ENCODE peak calls at places on chromosomes 11 and 22, in eight cellular contexts. One of them, this sample, is unnamed.

GRCh38 chr11:77083553-77084245 is 16.9 kb downstream of the CAPN5 start:
- DNase-seq in stimulated activated CD4-positive, alpha-beta T cell treated with anti-CD3 and anti-CD28 coated beads, Interleukin-4, amount 100 ng/mL, for 1 hour: no peak
- DNase-seq in GM13977: no peak
- DNase-seq in NCI-H460: no peak
- DNase-seq in EL: no peak
- DNase-seq in HFF-Myc: no peak
- DNase-seq in activated CD4-positive, alpha-beta T cell treated with anti-CD3 and anti-CD28 coated beads, Interleukin-2, amount 50 U/mL, for 24 hours: no peak
- DNase-seq in NCI-H146: no peak
- DNase-seq in this sample: no peak

GRCh38 chr11:108593214-108593909 is at the start of gene EXPH5:
- DNase-seq in stimulated activated CD4-positive, alpha-beta T cell treated with anti-CD3 and anti-CD28 coated beads, Interleukin-4, amount 100 ng/mL, for 1 hour: peak; percentile 85
- DNase-seq in GM13977: peak; percentile 92
- DNase-seq in NCI-H460: peak; percentile 62
- DNase-seq in EL: peak; percentile 82
- DNase-seq in HFF-Myc: peak; percentile 36
- DNase-seq in activated CD4-positive, alpha-beta T cell treated with anti-CD3 and anti-CD28 coated beads, Interleukin-2, amount 50 U/mL, for 24 hours: peak; percentile 83
- DNase-seq in NCI-H146: peak; percentile 98
- DNase-seq in this sample: peak; percentile 76

GRCh38 chr11:97683733-97684132 is 1293.9 kb downstream of the JRKL start:
- DNase-seq in stimulated activated CD4-positive, alpha-beta T cell treated with anti-CD3 and anti-CD28 coated beads, Interleukin-4, amount 100 ng/mL, for 1 hour: no peak
- DNase-seq in GM13977: no peak
- DNase-seq in NCI-H460: no peak
- DNase-seq in EL: no peak
- DNase-seq in HFF-Myc: no peak
- DNase-seq in activated CD4-positive, alpha-beta T cell treated with anti-CD3 and anti-CD28 coated beads, Interleukin-2, amount 50 U/mL, for 24 hours: no peak
- DNase-seq in NCI-H146: no peak
- DNase-seq in this sample: peak; percentile 4

GRCh38 chr22:19874307-19875060 is 19.8 kb upstream of the GNB1L start:
- DNase-seq in stimulated activated CD4-positive, alpha-beta T cell treated with anti-CD3 and anti-CD28 coated beads, Interleukin-4, amount 100 ng/mL, for 1 hour: peak; percentile 42
- DNase-seq in GM13977: no peak
- DNase-seq in NCI-H460: no peak
- DNase-seq in EL: no peak
- DNase-seq in HFF-Myc: no peak
- DNase-seq in activated CD4-positive, alpha-beta T cell treated with anti-CD3 and anti-CD28 coated beads, Interleukin-2, amount 50 U/mL, for 24 hours: no peak
- DNase-seq in NCI-H146: no peak
- DNase-seq in this sample: no peak

GRCh38 chr22:49056301-49056700 is 771.4 kb downstream of the BRD1 start:
- DNase-seq in stimulated activated CD4-positive, alpha-beta T cell treated with anti-CD3 and anti-CD28 coated beads, Interleukin-4, amount 100 ng/mL, for 1 hour: no peak
- DNase-seq in GM13977: no peak
- DNase-seq in NCI-H460: no peak
- DNase-seq in EL: no peak
- DNase-seq in HFF-Myc: no peak
- DNase-seq in activated CD4-positive, alpha-beta T cell treated with anti-CD3 and anti-CD28 coated beads, Interleukin-2, amount 50 U/mL, for 24 hours: no peak
- DNase-seq in NCI-H146: no peak
- DNase-seq in this sample: no peak

GRCh38 chr11:9030601-9031000 is 26.8 kb upstream of the NRIP3 start:
- DNase-seq in stimulated activated CD4-positive, alpha-beta T cell treated with anti-CD3 and anti-CD28 coated beads, Interleukin-4, amount 100 ng/mL, for 1 hour: no peak
- DNase-seq in GM13977: no peak
- DNase-seq in NCI-H460: no peak
- DNase-seq in EL: no peak
- DNase-seq in HFF-Myc: no peak
- DNase-seq in activated CD4-positive, alpha-beta T cell treated with anti-CD3 and anti-CD28 coated beads, Interleukin-2, amount 50 U/mL, for 24 hours: no peak
- DNase-seq in NCI-H146: no peak
- DNase-seq in this sample: no peak

GRCh38 chr11:113435190-113435968 is 39.8 kb downstream of the DRD2 start:
- DNase-seq in stimulated activated CD4-positive, alpha-beta T cell treated with anti-CD3 and anti-CD28 coated beads, Interleukin-4, amount 100 ng/mL, for 1 hour: no peak
- DNase-seq in GM13977: no peak
- DNase-seq in NCI-H460: no peak
- DNase-seq in EL: no peak
- DNase-seq in HFF-Myc: no peak
- DNase-seq in activated CD4-positive, alpha-beta T cell treated with anti-CD3 and anti-CD28 coated beads, Interleukin-2, amount 50 U/mL, for 24 hours: no peak
- DNase-seq in NCI-H146: no peak
- DNase-seq in this sample: no peak

GRCh38 chr22:22982616-22983015 is 87.7 kb upstream of the GNAZ start:
- DNase-seq in stimulated activated CD4-positive, alpha-beta T cell treated with anti-CD3 and anti-CD28 coated beads, Interleukin-4, amount 100 ng/mL, for 1 hour: no peak
- DNase-seq in GM13977: no peak
- DNase-seq in NCI-H460: no peak
- DNase-seq in EL: no peak
- DNase-seq in HFF-Myc: no peak
- DNase-seq in activated CD4-positive, alpha-beta T cell treated with anti-CD3 and anti-CD28 coated beads, Interleukin-2, amount 50 U/mL, for 24 hours: no peak
- DNase-seq in NCI-H146: no peak
- DNase-seq in this sample: no peak

GRCh38 chr11:57776101-57776511 is 14.5 kb downstream of the CTNND1 start:
- DNase-seq in stimulated activated CD4-positive, alpha-beta T cell treated with anti-CD3 and anti-CD28 coated beads, Interleukin-4, amount 100 ng/mL, for 1 hour: no peak
- DNase-seq in GM13977: no peak
- DNase-seq in NCI-H460: no peak
- DNase-seq in EL: peak; percentile 67
- DNase-seq in HFF-Myc: no peak
- DNase-seq in activated CD4-positive, alpha-beta T cell treated with anti-CD3 and anti-CD28 coated beads, Interleukin-2, amount 50 U/mL, for 24 hours: no peak
- DNase-seq in NCI-H146: no peak
- DNase-seq in this sample: no peak

GRCh38 chr11:108983621-108984020 is 318.8 kb downstream of the DDX10 start:
- DNase-seq in stimulated activated CD4-positive, alpha-beta T cell treated with anti-CD3 and anti-CD28 coated beads, Interleukin-4, amount 100 ng/mL, for 1 hour: no peak
- DNase-seq in GM13977: no peak
- DNase-seq in NCI-H460: no peak
- DNase-seq in EL: peak; percentile 35
- DNase-seq in HFF-Myc: no peak
- DNase-seq in activated CD4-positive, alpha-beta T cell treated with anti-CD3 and anti-CD28 coated beads, Interleukin-2, amount 50 U/mL, for 24 hours: no peak
- DNase-seq in NCI-H146: no peak
- DNase-seq in this sample: no peak

GRCh38 chr11:122780296-122780949 is 57.9 kb upstream of the CRTAM start:
- DNase-seq in stimulated activated CD4-positive, alpha-beta T cell treated with anti-CD3 and anti-CD28 coated beads, Interleukin-4, amount 100 ng/mL, for 1 hour: no peak
- DNase-seq in GM13977: no peak
- DNase-seq in NCI-H460: no peak
- DNase-seq in EL: no peak
- DNase-seq in HFF-Myc: no peak
- DNase-seq in activated CD4-positive, alpha-beta T cell treated with anti-CD3 and anti-CD28 coated beads, Interleukin-2, amount 50 U/mL, for 24 hours: no peak
- DNase-seq in NCI-H146: no peak
- DNase-seq in this sample: no peak

GRCh38 chr22:37253164-37253660 is 9.1 kb upstream of the RAC2 start:
- DNase-seq in stimulated activated CD4-positive, alpha-beta T cell treated with anti-CD3 and anti-CD28 coated beads, Interleukin-4, amount 100 ng/mL, for 1 hour: no peak
- DNase-seq in GM13977: no peak
- DNase-seq in NCI-H460: no peak
- DNase-seq in EL: peak; percentile 34
- DNase-seq in HFF-Myc: no peak
- DNase-seq in activated CD4-positive, alpha-beta T cell treated with anti-CD3 and anti-CD28 coated beads, Interleukin-2, amount 50 U/mL, for 24 hours: no peak
- DNase-seq in NCI-H146: no peak
- DNase-seq in this sample: no peak

GRCh38 chr11:44243633-44244343 is 66.2 kb downstream of the ALX4 start:
- DNase-seq in stimulated activated CD4-positive, alpha-beta T cell treated with anti-CD3 and anti-CD28 coated beads, Interleukin-4, amount 100 ng/mL, for 1 hour: no peak
- DNase-seq in GM13977: no peak
- DNase-seq in NCI-H460: peak; percentile 11
- DNase-seq in EL: peak; percentile 80
- DNase-seq in HFF-Myc: no peak
- DNase-seq in activated CD4-positive, alpha-beta T cell treated with anti-CD3 and anti-CD28 coated beads, Interleukin-2, amount 50 U/mL, for 24 hours: no peak
- DNase-seq in NCI-H146: no peak
- DNase-seq in this sample: peak; percentile 53

GRCh38 chr11:110159491-110159890 is 66.3 kb downstream of the ZC3H12C start:
- DNase-seq in stimulated activated CD4-positive, alpha-beta T cell treated with anti-CD3 and anti-CD28 coated beads, Interleukin-4, amount 100 ng/mL, for 1 hour: no peak
- DNase-seq in GM13977: no peak
- DNase-seq in NCI-H460: no peak
- DNase-seq in EL: no peak
- DNase-seq in HFF-Myc: no peak
- DNase-seq in activated CD4-positive, alpha-beta T cell treated with anti-CD3 and anti-CD28 coated beads, Interleukin-2, amount 50 U/mL, for 24 hours: no peak
- DNase-seq in NCI-H146: no peak
- DNase-seq in this sample: no peak

GRCh38 chr11:107538239-107538638 is 27.3 kb downstream of the ALKBH8 start:
- DNase-seq in stimulated activated CD4-positive, alpha-beta T cell treated with anti-CD3 and anti-CD28 coated beads, Interleukin-4, amount 100 ng/mL, for 1 hour: no peak
- DNase-seq in GM13977: no peak
- DNase-seq in NCI-H460: no peak
- DNase-seq in EL: no peak
- DNase-seq in HFF-Myc: no peak
- DNase-seq in activated CD4-positive, alpha-beta T cell treated with anti-CD3 and anti-CD28 coated beads, Interleukin-2, amount 50 U/mL, for 24 hours: no peak
- DNase-seq in NCI-H146: peak; percentile 7
- DNase-seq in this sample: no peak

GRCh38 chr11:26828291-26828690 is 106.4 kb upstream of the SLC5A12 start:
- DNase-seq in stimulated activated CD4-positive, alpha-beta T cell treated with anti-CD3 and anti-CD28 coated beads, Interleukin-4, amount 100 ng/mL, for 1 hour: no peak
- DNase-seq in GM13977: no peak
- DNase-seq in NCI-H460: no peak
- DNase-seq in EL: no peak
- DNase-seq in HFF-Myc: no peak
- DNase-seq in activated CD4-positive, alpha-beta T cell treated with anti-CD3 and anti-CD28 coated beads, Interleukin-2, amount 50 U/mL, for 24 hours: no peak
- DNase-seq in NCI-H146: no peak
- DNase-seq in this sample: no peak

GRCh38 chr22:24390576-24390975 is 36.8 kb upstream of the ADORA2A start:
- DNase-seq in stimulated activated CD4-positive, alpha-beta T cell treated with anti-CD3 and anti-CD28 coated beads, Interleukin-4, amount 100 ng/mL, for 1 hour: no peak
- DNase-seq in GM13977: no peak
- DNase-seq in NCI-H460: no peak
- DNase-seq in EL: no peak
- DNase-seq in HFF-Myc: no peak
- DNase-seq in activated CD4-positive, alpha-beta T cell treated with anti-CD3 and anti-CD28 coated beads, Interleukin-2, amount 50 U/mL, for 24 hours: no peak
- DNase-seq in NCI-H146: no peak
- DNase-seq in this sample: no peak

GRCh38 chr22:26477341-26477731 is 6.2 kb downstream of the HPS4 start:
- DNase-seq in stimulated activated CD4-positive, alpha-beta T cell treated with anti-CD3 and anti-CD28 coated beads, Interleukin-4, amount 100 ng/mL, for 1 hour: no peak
- DNase-seq in GM13977: no peak
- DNase-seq in NCI-H460: no peak
- DNase-seq in EL: no peak
- DNase-seq in HFF-Myc: no peak
- DNase-seq in activated CD4-positive, alpha-beta T cell treated with anti-CD3 and anti-CD28 coated beads, Interleukin-2, amount 50 U/mL, for 24 hours: no peak
- DNase-seq in NCI-H146: no peak
- DNase-seq in this sample: no peak

GRCh38 chr11:116428638-116428975 is 344.2 kb downstream of the BUD13 start:
- DNase-seq in stimulated activated CD4-positive, alpha-beta T cell treated with anti-CD3 and anti-CD28 coated beads, Interleukin-4, amount 100 ng/mL, for 1 hour: no peak
- DNase-seq in GM13977: no peak
- DNase-seq in NCI-H460: no peak
- DNase-seq in EL: no peak
- DNase-seq in HFF-Myc: no peak
- DNase-seq in activated CD4-positive, alpha-beta T cell treated with anti-CD3 and anti-CD28 coated beads, Interleukin-2, amount 50 U/mL, for 24 hours: no peak
- DNase-seq in NCI-H146: no peak
- DNase-seq in this sample: no peak

GRCh38 chr11:72585762-72586590 is 88.2 kb downstream of the PDE2A start:
- DNase-seq in stimulated activated CD4-positive, alpha-beta T cell treated with anti-CD3 and anti-CD28 coated beads, Interleukin-4, amount 100 ng/mL, for 1 hour: peak; percentile 51
- DNase-seq in GM13977: peak; percentile 93
- DNase-seq in NCI-H460: peak; percentile 39
- DNase-seq in EL: peak; percentile 59
- DNase-seq in HFF-Myc: peak; percentile 37
- DNase-seq in activated CD4-positive, alpha-beta T cell treated with anti-CD3 and anti-CD28 coated beads, Interleukin-2, amount 50 U/mL, for 24 hours: peak; percentile 47
- DNase-seq in NCI-H146: peak; percentile 67
- DNase-seq in this sample: peak; percentile 64

GRCh38 chr11:116826751-116827431 is 2.8 kb upstream of the APOC3 start:
- DNase-seq in stimulated activated CD4-positive, alpha-beta T cell treated with anti-CD3 and anti-CD28 coated beads, Interleukin-4, amount 100 ng/mL, for 1 hour: no peak
- DNase-seq in GM13977: no peak
- DNase-seq in NCI-H460: no peak
- DNase-seq in EL: no peak
- DNase-seq in HFF-Myc: no peak
- DNase-seq in activated CD4-positive, alpha-beta T cell treated with anti-CD3 and anti-CD28 coated beads, Interleukin-2, amount 50 U/mL, for 24 hours: no peak
- DNase-seq in NCI-H146: no peak
- DNase-seq in this sample: no peak

GRCh38 chr11:124069429-124070401 is 28.6 kb upstream of the OR10G7 start:
- DNase-seq in stimulated activated CD4-positive, alpha-beta T cell treated with anti-CD3 and anti-CD28 coated beads, Interleukin-4, amount 100 ng/mL, for 1 hour: peak; percentile 18
- DNase-seq in GM13977: no peak
- DNase-seq in NCI-H460: peak; percentile 60
- DNase-seq in EL: peak; percentile 67
- DNase-seq in HFF-Myc: peak; percentile 31
- DNase-seq in activated CD4-positive, alpha-beta T cell treated with anti-CD3 and anti-CD28 coated beads, Interleukin-2, amount 50 U/mL, for 24 hours: no peak
- DNase-seq in NCI-H146: peak; percentile 16
- DNase-seq in this sample: no peak

GRCh38 chr22:28799125-28799833 is 1.1 kb downstream of the XBP1 start:
- DNase-seq in stimulated activated CD4-positive, alpha-beta T cell treated with anti-CD3 and anti-CD28 coated beads, Interleukin-4, amount 100 ng/mL, for 1 hour: no peak
- DNase-seq in GM13977: peak; percentile 57
- DNase-seq in NCI-H460: peak; percentile 93
- DNase-seq in EL: peak; percentile 91
- DNase-seq in HFF-Myc: no peak
- DNase-seq in activated CD4-positive, alpha-beta T cell treated with anti-CD3 and anti-CD28 coated beads, Interleukin-2, amount 50 U/mL, for 24 hours: no peak
- DNase-seq in NCI-H146: peak; percentile 57
- DNase-seq in this sample: peak; percentile 71

GRCh38 chr11:111602865-111603632 is 800 bp downstream of the SIK2 start:
- DNase-seq in stimulated activated CD4-positive, alpha-beta T cell treated with anti-CD3 and anti-CD28 coated beads, Interleukin-4, amount 100 ng/mL, for 1 hour: no peak
- DNase-seq in GM13977: peak; percentile 32
- DNase-seq in NCI-H460: no peak
- DNase-seq in EL: peak; percentile 38
- DNase-seq in HFF-Myc: no peak
- DNase-seq in activated CD4-positive, alpha-beta T cell treated with anti-CD3 and anti-CD28 coated beads, Interleukin-2, amount 50 U/mL, for 24 hours: peak; percentile 3
- DNase-seq in NCI-H146: peak; percentile 66
- DNase-seq in this sample: peak; percentile 7

GRCh38 chr11:94059065-94059464 is 37.9 kb downstream of the HEPHL1 start:
- DNase-seq in stimulated activated CD4-positive, alpha-beta T cell treated with anti-CD3 and anti-CD28 coated beads, Interleukin-4, amount 100 ng/mL, for 1 hour: no peak
- DNase-seq in GM13977: no peak
- DNase-seq in NCI-H460: no peak
- DNase-seq in EL: no peak
- DNase-seq in HFF-Myc: no peak
- DNase-seq in activated CD4-positive, alpha-beta T cell treated with anti-CD3 and anti-CD28 coated beads, Interleukin-2, amount 50 U/mL, for 24 hours: no peak
- DNase-seq in NCI-H146: no peak
- DNase-seq in this sample: no peak

GRCh38 chr22:42151924-42152635 is 21.5 kb upstream of the CYP2D6 start:
- DNase-seq in stimulated activated CD4-positive, alpha-beta T cell treated with anti-CD3 and anti-CD28 coated beads, Interleukin-4, amount 100 ng/mL, for 1 hour: no peak
- DNase-seq in GM13977: no peak
- DNase-seq in NCI-H460: no peak
- DNase-seq in EL: no peak
- DNase-seq in HFF-Myc: no peak
- DNase-seq in activated CD4-positive, alpha-beta T cell treated with anti-CD3 and anti-CD28 coated beads, Interleukin-2, amount 50 U/mL, for 24 hours: no peak
- DNase-seq in NCI-H146: no peak
- DNase-seq in this sample: no peak

GRCh38 chr11:75777461-75778110 is 9.0 kb downstream of the DGAT2 start:
- DNase-seq in stimulated activated CD4-positive, alpha-beta T cell treated with anti-CD3 and anti-CD28 coated beads, Interleukin-4, amount 100 ng/mL, for 1 hour: no peak
- DNase-seq in GM13977: no peak
- DNase-seq in NCI-H460: no peak
- DNase-seq in EL: peak; percentile 19
- DNase-seq in HFF-Myc: no peak
- DNase-seq in activated CD4-positive, alpha-beta T cell treated with anti-CD3 and anti-CD28 coated beads, Interleukin-2, amount 50 U/mL, for 24 hours: no peak
- DNase-seq in NCI-H146: no peak
- DNase-seq in this sample: no peak

GRCh38 chr11:12746593-12747097 is 72.4 kb downstream of the TEAD1 start:
- DNase-seq in stimulated activated CD4-positive, alpha-beta T cell treated with anti-CD3 and anti-CD28 coated beads, Interleukin-4, amount 100 ng/mL, for 1 hour: no peak
- DNase-seq in GM13977: no peak
- DNase-seq in NCI-H460: no peak
- DNase-seq in EL: peak; percentile 90
- DNase-seq in HFF-Myc: peak; percentile 75
- DNase-seq in activated CD4-positive, alpha-beta T cell treated with anti-CD3 and anti-CD28 coated beads, Interleukin-2, amount 50 U/mL, for 24 hours: no peak
- DNase-seq in NCI-H146: peak; percentile 94
- DNase-seq in this sample: peak; percentile 52

GRCh38 chr11:19426719-19427066 is 185.9 kb upstream of the E2F8 start:
- DNase-seq in stimulated activated CD4-positive, alpha-beta T cell treated with anti-CD3 and anti-CD28 coated beads, Interleukin-4, amount 100 ng/mL, for 1 hour: no peak
- DNase-seq in GM13977: no peak
- DNase-seq in NCI-H460: no peak
- DNase-seq in EL: no peak
- DNase-seq in HFF-Myc: no peak
- DNase-seq in activated CD4-positive, alpha-beta T cell treated with anti-CD3 and anti-CD28 coated beads, Interleukin-2, amount 50 U/mL, for 24 hours: no peak
- DNase-seq in NCI-H146: no peak
- DNase-seq in this sample: no peak

GRCh38 chr11:128689946-128690745 is 3.7 kb upstream of the FLI1 start:
- DNase-seq in stimulated activated CD4-positive, alpha-beta T cell treated with anti-CD3 and anti-CD28 coated beads, Interleukin-4, amount 100 ng/mL, for 1 hour: no peak
- DNase-seq in GM13977: no peak
- DNase-seq in NCI-H460: no peak
- DNase-seq in EL: no peak
- DNase-seq in HFF-Myc: no peak
- DNase-seq in activated CD4-positive, alpha-beta T cell treated with anti-CD3 and anti-CD28 coated beads, Interleukin-2, amount 50 U/mL, for 24 hours: no peak
- DNase-seq in NCI-H146: no peak
- DNase-seq in this sample: no peak

GRCh38 chr11:76408171-76408965 is 27.2 kb downstream of the GVQW3 start:
- DNase-seq in stimulated activated CD4-positive, alpha-beta T cell treated with anti-CD3 and anti-CD28 coated beads, Interleukin-4, amount 100 ng/mL, for 1 hour: no peak
- DNase-seq in GM13977: no peak
- DNase-seq in NCI-H460: no peak
- DNase-seq in EL: no peak
- DNase-seq in HFF-Myc: no peak
- DNase-seq in activated CD4-positive, alpha-beta T cell treated with anti-CD3 and anti-CD28 coated beads, Interleukin-2, amount 50 U/mL, for 24 hours: no peak
- DNase-seq in NCI-H146: peak; percentile 22
- DNase-seq in this sample: no peak

GRCh38 chr22:39183991-39184585 is 31.6 kb upstream of the CBX7 start:
- DNase-seq in stimulated activated CD4-positive, alpha-beta T cell treated with anti-CD3 and anti-CD28 coated beads, Interleukin-4, amount 100 ng/mL, for 1 hour: no peak
- DNase-seq in GM13977: peak; percentile 6
- DNase-seq in NCI-H460: no peak
- DNase-seq in EL: peak; percentile 37
- DNase-seq in HFF-Myc: no peak
- DNase-seq in activated CD4-positive, alpha-beta T cell treated with anti-CD3 and anti-CD28 coated beads, Interleukin-2, amount 50 U/mL, for 24 hours: no peak
- DNase-seq in NCI-H146: no peak
- DNase-seq in this sample: no peak

GRCh38 chr22:27578937-27579617 is 222.5 kb downstream of the MN1 start:
- DNase-seq in stimulated activated CD4-positive, alpha-beta T cell treated with anti-CD3 and anti-CD28 coated beads, Interleukin-4, amount 100 ng/mL, for 1 hour: no peak
- DNase-seq in GM13977: no peak
- DNase-seq in NCI-H460: no peak
- DNase-seq in EL: no peak
- DNase-seq in HFF-Myc: no peak
- DNase-seq in activated CD4-positive, alpha-beta T cell treated with anti-CD3 and anti-CD28 coated beads, Interleukin-2, amount 50 U/mL, for 24 hours: no peak
- DNase-seq in NCI-H146: no peak
- DNase-seq in this sample: no peak

GRCh38 chr11:63791495-63792167 is 21.6 kb upstream of the SPINDOC start:
- DNase-seq in stimulated activated CD4-positive, alpha-beta T cell treated with anti-CD3 and anti-CD28 coated beads, Interleukin-4, amount 100 ng/mL, for 1 hour: no peak
- DNase-seq in GM13977: no peak
- DNase-seq in NCI-H460: no peak
- DNase-seq in EL: no peak
- DNase-seq in HFF-Myc: no peak
- DNase-seq in activated CD4-positive, alpha-beta T cell treated with anti-CD3 and anti-CD28 coated beads, Interleukin-2, amount 50 U/mL, for 24 hours: no peak
- DNase-seq in NCI-H146: no peak
- DNase-seq in this sample: no peak